ENCODE peak calls at places on chromosome 4, in seven cellular contexts. Y is heart left ventricle, Z is A549, D is suprapubic skin, R is endothelial cell of umbilical vein, J is IMR-90, C is body of pancreas. L is an unnamed sample.

GRCh38 chr4:16289872-16290554 is 63.7 kb upstream of the TAPT1 start:
- DNase-seq in Y (no peak), Z (peak), D (no peak), R (peak), J (peak), C (no peak), L (no peak)

GRCh38 chr4:71270901-71271300 is 67.9 kb upstream of the SLC4A4 start:
- DNase-seq in Y (no peak), Z (peak), D (no peak), R (peak), J (peak), C (peak), L (no peak)

GRCh38 chr4:30763337-30763736 is 43.2 kb downstream of the PCDH7 start:
- DNase-seq in Y (no peak), Z (no peak), D (no peak), R (peak), J (peak), C (no peak), L (no peak)

GRCh38 chr4:173294444-173294843 is 39.7 kb downstream of the HMGB2 start:
- DNase-seq in Y (no peak), Z (no peak), D (no peak), R (no peak), J (no peak), C (no peak), L (no peak)

GRCh38 chr4:185640809-185641675 is 105.7 kb upstream of the PDLIM3 start:
- DNase-seq in Y (no peak), Z (peak), D (no peak), R (peak), J (peak), C (no peak), L (no peak)

GRCh38 chr4:109748114-109748513 is 18.2 kb upstream of the PLA2G12A start:
- DNase-seq in Y (no peak), Z (no peak), D (no peak), R (no peak), J (no peak), C (no peak), L (no peak)

GRCh38 chr4:156374069-156374468 is 420.4 kb upstream of the CTSO start:
- DNase-seq in Y (no peak), Z (no peak), D (no peak), R (no peak), J (no peak), C (no peak), L (no peak)

GRCh38 chr4:76457885-76458284 is 22.9 kb downstream of the SHROOM3 start:
- DNase-seq in Y (no peak), Z (no peak), D (no peak), R (no peak), J (no peak), C (no peak), L (no peak)

GRCh38 chr4:2761035-2761923 is 5.1 kb upstream of the TNIP2 start:
- DNase-seq in Y (no peak), Z (no peak), D (no peak), R (peak), J (no peak), C (peak), L (no peak)

GRCh38 chr4:81337211-81337610 is 122.2 kb upstream of the PRKG2 start:
- DNase-seq in Y (no peak), Z (no peak), D (no peak), R (no peak), J (no peak), C (no peak), L (no peak)

GRCh38 chr4:3524349-3524748 is 7.9 kb downstream of the LRPAP1 start:
- DNase-seq in Y (no peak), Z (no peak), D (no peak), R (no peak), J (no peak), C (no peak), L (peak)

GRCh38 chr4:119977546-119977945 is 89.1 kb downstream of the MAD2L1 start:
- DNase-seq in Y (no peak), Z (no peak), D (no peak), R (no peak), J (no peak), C (no peak), L (no peak)

GRCh38 chr4:158013858-158014257 is 159.0 kb downstream of the GASK1B start:
- DNase-seq in Y (no peak), Z (no peak), D (no peak), R (peak), J (peak), C (no peak), L (no peak)

GRCh38 chr4:63212075-63212474 is 1197.2 kb downstream of the TECRL start:
- DNase-seq in Y (no peak), Z (no peak), D (no peak), R (no peak), J (no peak), C (no peak), L (no peak)

GRCh38 chr4:14529653-14530052 is 472.6 kb upstream of the CPEB2 start:
- DNase-seq in Y (no peak), Z (no peak), D (no peak), R (no peak), J (no peak), C (no peak), L (no peak)

GRCh38 chr4:91256751-91257150 is 1047.0 kb upstream of the GRID2 start:
- DNase-seq in Y (no peak), Z (no peak), D (no peak), R (no peak), J (no peak), C (no peak), L (no peak)

GRCh38 chr4:186580669-186581068 is 25.3 kb upstream of the MTNR1A start:
- DNase-seq in Y (no peak), Z (no peak), D (no peak), R (no peak), J (no peak), C (no peak), L (no peak)

DNA sequence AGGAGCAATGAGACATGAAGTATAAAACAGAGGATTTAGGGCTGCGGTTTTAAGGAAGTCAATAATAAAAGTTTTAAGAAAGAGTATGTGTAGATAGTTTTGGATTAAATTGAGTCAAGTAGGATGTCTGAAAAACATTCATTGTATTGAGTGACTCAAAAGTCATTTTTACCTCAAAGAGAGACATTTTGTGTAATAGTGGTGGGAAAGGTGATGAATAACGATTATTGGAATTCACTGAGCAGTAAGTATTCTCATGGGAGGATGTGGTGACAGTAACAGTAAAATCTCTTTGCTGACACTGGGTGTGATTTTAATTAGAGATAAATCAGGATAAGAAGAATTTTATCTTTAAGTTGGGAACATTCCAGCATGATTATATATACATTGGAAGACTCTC is 233.6 kb downstream of the PDHA2 start:
- DNase-seq in Y (no peak), Z (no peak), D (no peak), R (no peak), J (no peak), C (no peak), L (no peak)
- H3K4me3 ChIP-seq in Y (no peak), Z (no peak), D (no peak), R (no peak), J (no peak), C (no peak), L (no peak)

GRCh38 chr4:183658362-183659028 is 490 bp downstream of the RWDD4 start:
- DNase-seq in Y (peak), Z (no peak), D (no peak), R (peak), J (peak), C (peak), L (no peak)

GRCh38 chr4:183657564-183657963 is 1.4 kb downstream of the RWDD4 start:
- DNase-seq in Y (no peak), Z (no peak), D (no peak), R (no peak), J (no peak), C (no peak), L (no peak)

GRCh38 chr4:183659919-183660318 is 826 bp downstream of the TRAPPC11 start:
- DNase-seq in Y (no peak), Z (no peak), D (no peak), R (no peak), J (peak), C (no peak), L (no peak)

GRCh38 chr4:183659029-183659870 is at the start of the genes RWDD4 and TRAPPC11:
- DNase-seq in Y (peak), Z (peak), D (peak), R (peak), J (peak), C (peak), L (peak)
- TF ChIP-seq POLR2A in Y (peak), Z (peak), D (peak), R (peak), J (no peak), C (peak), L (peak)

DNA sequence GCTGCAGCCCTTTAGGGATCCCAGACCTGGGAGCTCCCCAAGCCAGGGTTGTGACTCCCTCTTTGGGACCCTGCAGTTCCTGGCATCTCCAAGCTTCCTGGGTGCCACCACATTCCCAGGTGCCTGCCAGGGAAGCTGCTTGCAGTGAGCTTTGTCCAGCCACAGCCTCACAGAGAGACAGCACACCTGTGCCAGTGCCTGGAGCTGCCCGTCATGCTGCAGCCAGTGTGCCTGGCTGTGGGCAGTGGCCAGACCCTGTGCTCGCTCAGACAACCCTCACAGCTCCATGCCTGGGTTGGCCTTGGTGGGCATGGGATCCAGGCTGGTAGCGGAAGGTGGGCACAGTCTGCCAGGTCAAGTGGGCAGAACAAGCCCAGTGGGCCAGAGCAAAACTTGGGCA is 36.0 kb downstream of the TMPRSS11A start:
- DNase-seq in Y (no peak), Z (no peak), D (no peak), R (no peak), J (no peak), C (no peak), L (no peak)
- H3K4me3 ChIP-seq in Y (no peak), Z (no peak), D (no peak), R (no peak), J (no peak), C (no peak), L (no peak)

GRCh38 chr4:4853921-4854648 is 5.4 kb upstream of the MSX1 start:
- DNase-seq in Y (peak), Z (no peak), D (no peak), R (no peak), J (no peak), C (no peak), L (no peak)

GRCh38 chr4:4856071-4857000 is 3.1 kb upstream of the MSX1 start:
- DNase-seq in Y (peak), Z (no peak), D (peak), R (peak), J (no peak), C (peak), L (no peak)

GRCh38 chr4:4855293-4856070 is 4.0 kb upstream of the MSX1 start:
- DNase-seq in Y (peak), Z (no peak), D (no peak), R (no peak), J (no peak), C (no peak), L (no peak)

GRCh38 chr4:4853371-4853823 is 6.1 kb upstream of the MSX1 start:
- DNase-seq in Y (peak), Z (no peak), D (no peak), R (no peak), J (no peak), C (no peak), L (no peak)

GRCh38 chr4:4854649-4855292 is 4.7 kb upstream of the MSX1 start:
- DNase-seq in Y (peak), Z (no peak), D (no peak), R (no peak), J (no peak), C (no peak), L (no peak)
- TF ChIP-seq POLR2A in Y (no peak), Z (no peak), D (no peak), R (no peak), J (no peak), C (no peak), L (no peak)

DNA sequence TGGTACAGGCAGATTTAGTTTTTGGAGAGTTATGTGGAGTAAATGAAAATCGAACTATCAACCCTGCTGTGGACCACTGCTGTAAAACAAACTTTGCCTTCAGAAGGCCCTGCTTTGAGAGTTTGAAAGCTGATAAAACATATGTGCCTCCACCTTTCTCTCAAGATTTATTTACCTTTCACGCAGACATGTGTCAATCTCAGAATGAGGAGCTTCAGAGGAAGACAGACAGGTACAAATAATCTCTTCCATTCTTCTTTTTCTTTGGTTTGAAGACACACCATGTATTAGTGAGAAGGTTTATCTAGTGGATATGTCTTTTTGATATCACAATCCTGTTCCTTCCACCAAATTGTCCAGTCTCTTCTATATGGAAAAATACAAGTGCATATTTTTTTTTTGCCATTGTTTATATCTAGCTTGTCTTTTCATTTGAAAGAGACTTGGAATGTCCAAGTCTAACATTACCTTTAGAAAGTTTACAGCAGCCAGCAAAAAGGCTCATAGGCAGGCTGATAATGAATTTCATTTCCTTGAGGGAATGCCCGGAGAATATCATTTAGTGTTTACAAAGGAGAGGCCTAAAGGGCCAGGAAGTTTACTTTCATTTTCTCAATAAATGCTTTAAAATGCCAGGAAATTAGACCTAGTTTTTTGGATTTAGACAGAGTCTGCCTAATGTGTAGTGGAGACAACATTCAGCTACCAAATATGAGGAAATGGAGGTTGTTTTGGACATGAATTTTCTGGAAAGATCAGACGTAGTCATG is 18.6 kb downstream of the AFM start:
- DNase-seq in Y (no peak), Z (no peak), D (no peak), R (peak), J (peak), C (no peak), L (no peak)
- H3K4me3 ChIP-seq in Y (no peak), Z (peak), D (no peak), R (no peak), J (no peak), C (no peak), L (no peak)

DNA sequence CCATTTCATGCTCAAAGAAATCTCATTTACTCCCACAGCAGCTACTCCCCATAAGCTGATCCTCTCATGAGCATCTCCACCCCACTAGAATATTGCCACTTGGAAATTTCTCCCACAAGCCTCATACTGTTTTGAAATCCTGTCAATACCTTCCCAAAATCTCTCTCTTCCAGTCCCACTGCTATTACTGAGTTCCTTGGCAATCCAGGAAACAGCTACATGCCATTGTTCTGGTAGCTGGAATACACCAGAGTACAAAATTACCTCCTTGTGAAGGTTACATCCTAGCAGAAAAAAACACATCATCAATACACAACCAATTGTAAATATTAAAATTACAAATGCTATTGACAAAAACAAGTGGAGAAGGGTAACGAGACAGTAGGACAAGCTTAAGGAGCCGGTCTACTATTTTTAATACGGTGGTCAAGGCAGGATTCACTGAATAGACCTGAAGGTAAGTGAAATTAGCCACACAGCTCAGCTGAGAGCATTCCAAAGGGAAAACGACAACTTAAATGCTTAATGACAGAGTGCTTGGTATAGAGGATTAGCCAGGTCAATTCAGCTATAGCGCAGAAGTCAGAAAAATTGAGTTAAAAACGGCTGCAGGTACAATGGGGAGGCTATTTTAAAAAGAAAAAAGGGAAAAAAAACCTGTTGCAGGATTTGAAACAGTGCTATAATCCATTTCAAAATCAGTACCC is 6.4 kb downstream of the RPL9 start:
- DNase-seq in Y (no peak), Z (no peak), D (no peak), R (no peak), J (no peak), C (no peak), L (no peak)
- TF ChIP-seq POLR2A in Y (no peak), Z (no peak), D (no peak), R (no peak), J (no peak), C (no peak), L (no peak)

DNA sequence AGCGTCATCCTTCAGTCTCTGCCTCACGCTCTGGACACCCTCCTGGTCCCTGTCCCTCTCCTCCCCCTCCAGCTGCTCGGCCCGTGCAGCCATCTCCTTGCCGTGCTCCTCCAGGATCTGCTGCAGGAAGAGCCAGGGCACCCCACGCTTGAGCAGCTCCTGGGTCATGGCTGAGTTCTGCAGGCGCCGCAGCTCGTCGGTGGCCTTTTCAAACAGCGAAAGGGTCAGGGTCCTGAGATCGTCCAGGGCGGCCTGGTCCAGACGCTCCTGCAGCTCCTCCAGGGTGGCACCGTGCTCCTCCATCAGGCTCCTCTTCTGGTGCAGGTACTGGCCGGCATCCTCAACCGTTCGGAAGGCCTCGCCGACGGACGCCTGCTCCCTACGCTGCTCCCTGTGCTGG is 85.8 kb downstream of the EVC2 start:
- DNase-seq in Y (no peak), Z (no peak), D (no peak), R (no peak), J (no peak), C (no peak), L (peak)
- H3K4me3 ChIP-seq in Y (no peak), Z (no peak), D (no peak), R (no peak), J (no peak), C (no peak), L (no peak)

DNA sequence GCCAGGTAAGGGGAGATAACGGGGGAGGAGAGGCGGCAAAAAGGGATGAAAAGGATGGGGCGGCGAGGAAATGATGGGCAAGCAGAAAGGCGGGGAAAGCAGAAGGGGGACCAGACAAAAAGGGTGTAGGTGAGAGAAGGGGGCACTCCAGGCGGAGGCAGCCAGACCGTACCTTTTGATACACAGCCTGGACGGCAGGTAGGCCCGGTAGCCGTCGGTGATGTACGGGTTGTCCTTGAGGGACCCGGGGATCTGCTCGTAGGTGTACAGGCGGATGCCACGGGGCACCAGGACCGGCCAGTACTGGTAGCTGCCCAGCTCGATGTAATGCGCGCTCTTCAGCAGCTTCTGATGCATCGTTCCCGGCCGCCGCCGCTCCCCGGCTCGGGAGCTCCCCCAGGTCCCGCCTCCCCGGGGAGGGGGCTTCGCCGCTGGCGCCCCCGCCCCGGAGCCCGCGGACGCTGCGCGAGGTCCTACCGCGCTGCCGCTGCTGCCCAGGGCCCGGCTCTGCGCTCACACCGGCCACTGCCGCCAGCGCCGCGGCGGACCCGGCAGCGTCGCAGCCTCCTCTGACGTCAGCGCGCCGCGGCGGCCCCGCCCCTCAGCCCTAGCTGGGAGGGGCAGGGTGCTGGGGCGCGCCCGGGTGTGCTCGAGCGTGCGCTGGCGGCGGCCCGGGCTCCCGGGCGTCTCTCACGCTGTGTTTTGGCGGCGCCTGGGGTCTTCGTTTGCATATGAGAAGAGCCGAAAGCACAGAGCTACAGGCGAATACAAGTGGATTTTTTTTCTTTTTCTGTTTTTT is at the start of gene PAQR3:
- DNase-seq in Y (peak), Z (peak), D (peak), R (peak), J (peak), C (peak), L (peak)
- TF ChIP-seq POLR2A in Y (peak), Z (peak), D (no peak), R (peak), J (peak), C (peak), L (no peak)

GRCh38 chr4:22502895-22503814 is 12.7 kb downstream of the ADGRA3 start:
- DNase-seq in Y (no peak), Z (no peak), D (no peak), R (peak), J (peak), C (no peak), L (no peak)
- H3K4me3 ChIP-seq in Y (no peak), Z (no peak), D (no peak), R (no peak), J (no peak), C (no peak), L (no peak)

DNA sequence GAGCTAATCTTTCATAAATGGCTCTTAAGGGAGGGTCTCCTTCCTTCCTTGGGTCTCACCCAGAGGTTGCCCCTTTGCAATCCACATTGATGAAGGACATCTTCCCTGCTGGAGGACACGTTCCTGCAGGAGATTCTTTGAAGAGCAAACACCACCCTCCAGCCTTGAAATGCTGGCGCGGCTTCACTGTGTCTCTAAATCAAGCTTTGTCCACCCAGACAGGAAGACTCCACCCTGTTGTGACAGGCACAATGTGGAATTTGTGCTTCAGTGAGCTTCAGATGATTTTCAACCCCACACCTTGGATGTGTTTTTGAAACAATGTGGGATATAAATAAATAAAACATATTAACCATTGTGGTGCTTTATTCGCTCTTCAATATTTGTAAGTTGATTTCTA is 264.1 kb downstream of the RAPGEF2 start:
- DNase-seq in Y (peak), Z (no peak), D (no peak), R (peak), J (no peak), C (no peak), L (no peak)
- TF ChIP-seq POLR2A in Y (no peak), Z (no peak), D (no peak), R (no peak), J (no peak), C (no peak), L (no peak)

L was measured in lower leg skin.